ENCODE peak calls at places on chromosomes 13 and 19, in seven cellular contexts. A is A549, M is RWPE1, Z is PC-3, G is heart right ventricle, U is WTC11, P is HFFc6. S is an unnamed sample.

GRCh38 chr13:75318138-75318833 is 163.7 kb downstream of the TBC1D4 start:
- DNase-seq in A (no peak), M (no peak), Z (no peak), G (no peak), U (no peak), P (no peak), S (no peak)

GRCh38 chr13:107993239-107993948 is 221.9 kb downstream of the LIG4 start:
- DNase-seq in A (no peak), M (no peak), Z (peak), G (no peak), U (no peak), P (no peak), S (no peak)

GRCh38 chr13:60869941-60870613 is 473.1 kb downstream of the TDRD3 start:
- DNase-seq in A (no peak), M (no peak), Z (no peak), G (peak), U (no peak), P (no peak), S (no peak)

GRCh38 chr13:45082964-45083363 is 37.3 kb upstream of the GTF2F2 start:
- DNase-seq in A (no peak), M (peak), Z (peak), G (no peak), U (no peak), P (peak), S (peak)

GRCh38 chr19:14979136-14979497 is 547 bp downstream of the SLC1A6 start:
- DNase-seq in A (no peak), M (no peak), Z (no peak), G (no peak), U (peak), P (no peak), S (no peak)

GRCh38 chr19:23777216-23777615 is 18.5 kb upstream of the ZNF681 start:
- DNase-seq in A (no peak), M (no peak), Z (no peak), G (no peak), U (no peak), P (no peak), S (no peak)

GRCh38 chr13:94784066-94784465 is 71.7 kb upstream of the SOX21 start:
- DNase-seq in A (no peak), M (no peak), Z (no peak), G (no peak), U (no peak), P (peak), S (no peak)

GRCh38 chr13:95233026-95233635 is 68.1 kb downstream of the ABCC4 start:
- DNase-seq in A (no peak), M (no peak), Z (no peak), G (no peak), U (no peak), P (no peak), S (no peak)

GRCh38 chr19:35847911-35848310 is 4.4 kb downstream of the NPHS1 start:
- DNase-seq in A (no peak), M (no peak), Z (no peak), G (no peak), U (no peak), P (no peak), S (no peak)

GRCh38 chr13:27794921-27795717 is 2.8 kb downstream of the GSX1 start:
- DNase-seq in A (no peak), M (no peak), Z (no peak), G (no peak), U (peak), P (no peak), S (no peak)

GRCh38 chr13:23993439-23993980 is 96.2 kb upstream of the C1QTNF9B start:
- DNase-seq in A (no peak), M (no peak), Z (no peak), G (no peak), U (no peak), P (no peak), S (no peak)

GRCh38 chr19:7506385-7507328 is 9.2 kb upstream of the ZNF358 start:
- DNase-seq in A (peak), M (peak), Z (peak), G (peak), U (peak), P (peak), S (peak)

GRCh38 chr13:27338816-27339215 is 68.2 kb downstream of the RASL11A start:
- DNase-seq in A (no peak), M (no peak), Z (no peak), G (no peak), U (peak), P (no peak), S (no peak)

GRCh38 chr19:17391371-17392151 is 2.4 kb downstream of the CCDC194 start:
- DNase-seq in A (peak), M (no peak), Z (no peak), G (no peak), U (peak), P (no peak), S (no peak)

GRCh38 chr19:1213391-1214286 is 8.1 kb downstream of the STK11 start:
- DNase-seq in A (no peak), M (peak), Z (no peak), G (peak), U (no peak), P (peak), S (peak)

GRCh38 chr19:29662604-29663404 is 2.5 kb upstream of the PLEKHF1 start:
- DNase-seq in A (no peak), M (peak), Z (peak), G (peak), U (no peak), P (peak), S (peak)

GRCh38 chr13:60655268-60655667 is 258.2 kb downstream of the TDRD3 start:
- DNase-seq in A (no peak), M (no peak), Z (no peak), G (no peak), U (no peak), P (peak), S (no peak)

GRCh38 chr19:7670150-7670784 is 1.4 kb downstream of the RETN start:
- DNase-seq in A (no peak), M (no peak), Z (no peak), G (no peak), U (peak), P (no peak), S (no peak)

GRCh38 chr19:9250630-9251029 is at the start of gene OR7E24:
- DNase-seq in A (no peak), M (no peak), Z (no peak), G (no peak), U (no peak), P (no peak), S (no peak)

GRCh38 chr13:111325941-111326620 is 5.6 kb downstream of the TEX29 start:
- DNase-seq in A (no peak), M (no peak), Z (no peak), G (no peak), U (no peak), P (no peak), S (no peak)

GRCh38 chr13:26679411-26679810 is 81.2 kb downstream of the GPR12 start:
- DNase-seq in A (no peak), M (no peak), Z (peak), G (no peak), U (no peak), P (peak), S (no peak)

GRCh38 chr13:49877629-49878218 is 58.4 kb downstream of the SPRYD7 start:
- DNase-seq in A (no peak), M (no peak), Z (peak), G (no peak), U (no peak), P (peak), S (peak)

GRCh38 chr13:28622286-28622685 is 36.6 kb upstream of the POMP start:
- DNase-seq in A (no peak), M (no peak), Z (no peak), G (peak), U (no peak), P (no peak), S (no peak)

GRCh38 chr13:20901668-20902437 is 693 bp downstream of the XPO4 start:
- DNase-seq in A (peak), M (peak), Z (peak), G (peak), U (peak), P (peak), S (peak)

GRCh38 chr13:74107598-74107997 is 26.6 kb downstream of the KLF12 start:
- DNase-seq in A (no peak), M (no peak), Z (no peak), G (no peak), U (no peak), P (no peak), S (no peak)

GRCh38 chr19:38473201-38473600 is 39.7 kb downstream of the RYR1 start:
- DNase-seq in A (no peak), M (no peak), Z (no peak), G (no peak), U (no peak), P (no peak), S (no peak)

GRCh38 chr13:112158961-112159360 is 92.0 kb downstream of the SOX1 start:
- DNase-seq in A (no peak), M (no peak), Z (no peak), G (no peak), U (no peak), P (no peak), S (no peak)

GRCh38 chr19:658916-659839 is 3.8 kb downstream of the RNF126 start:
- DNase-seq in A (no peak), M (peak), Z (no peak), G (peak), U (no peak), P (no peak), S (no peak)

GRCh38 chr13:75135325-75135825 is 346.6 kb downstream of the TBC1D4 start:
- DNase-seq in A (no peak), M (peak), Z (peak), G (no peak), U (no peak), P (peak), S (peak)

GRCh38 chr19:19074172-19074905 is 10.5 kb downstream of the SLC25A42 start:
- DNase-seq in A (no peak), M (no peak), Z (no peak), G (no peak), U (no peak), P (no peak), S (no peak)

GRCh38 chr13:36870050-36870692 is 49.9 kb downstream of the SMAD9 start:
- DNase-seq in A (no peak), M (no peak), Z (peak), G (no peak), U (no peak), P (no peak), S (no peak)

GRCh38 chr13:80086304-80086721 is 254.6 kb downstream of the SPRY2 start:
- DNase-seq in A (no peak), M (peak), Z (peak), G (no peak), U (no peak), P (no peak), S (peak)

GRCh38 chr13:35554972-35555623 is 78.6 kb upstream of the MAB21L1 start:
- DNase-seq in A (no peak), M (no peak), Z (peak), G (no peak), U (no peak), P (no peak), S (no peak)

GRCh38 chr13:19984430-19985218 is 26.1 kb downstream of the ZMYM2 start:
- DNase-seq in A (peak), M (peak), Z (peak), G (no peak), U (no peak), P (peak), S (peak)

GRCh38 chr19:55080915-55081772 is 5.5 kb downstream of the EPS8L1 start:
- DNase-seq in A (peak), M (peak), Z (no peak), G (peak), U (peak), P (no peak), S (no peak)

GRCh38 chr19:45884682-45885555 is 1.0 kb downstream of the IRF2BP1 start:
- DNase-seq in A (no peak), M (no peak), Z (no peak), G (peak), U (peak), P (no peak), S (no peak)

GRCh38 chr13:29457299-29457698 is 138.2 kb downstream of the SLC7A1 start:
- DNase-seq in A (no peak), M (peak), Z (peak), G (no peak), U (no peak), P (peak), S (peak)

GRCh38 chr19:743168-743687 is 7.7 kb upstream of the MISP start:
- DNase-seq in A (no peak), M (no peak), Z (no peak), G (no peak), U (peak), P (no peak), S (no peak)

GRCh38 chr19:50204811-50205675 is 1.6 kb downstream of the MYH14 start:
- DNase-seq in A (no peak), M (peak), Z (peak), G (peak), U (peak), P (no peak), S (no peak)

GRCh38 chr13:66353664-66354063 is 876.5 kb downstream of the PCDH9 start:
- DNase-seq in A (no peak), M (no peak), Z (peak), G (no peak), U (no peak), P (no peak), S (peak)
- TF ChIP-seq CTCF in A (no peak), M (no peak), Z (no peak), G (no peak), U (no peak), P (no peak), S (no peak)

DNA sequence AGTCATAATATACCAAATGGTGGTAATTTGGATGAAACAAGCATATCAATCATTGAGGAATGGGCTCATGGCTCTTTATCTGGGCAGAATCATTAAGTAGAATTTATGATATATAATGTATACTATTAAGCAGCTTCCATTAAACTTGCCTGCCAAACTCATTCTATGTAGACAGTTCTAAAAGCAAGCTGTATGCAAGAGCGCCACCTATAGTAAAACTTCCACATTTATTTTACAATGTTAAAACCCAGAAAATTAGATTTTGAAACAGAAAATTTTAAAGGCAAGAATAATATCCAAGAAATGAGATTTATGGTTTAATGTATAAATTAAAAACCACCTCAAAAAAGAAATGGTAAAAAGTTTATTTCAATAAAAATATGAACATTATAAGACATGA is 161.5 kb downstream of the MZT1 start:
- DNase-seq in A (no peak), M (peak), Z (peak), G (no peak), U (no peak), P (peak), S (peak)
- TF ChIP-seq CTCF in A (peak), M (peak), Z (peak), G (peak), U (peak), P (peak), S (peak)

DNA sequence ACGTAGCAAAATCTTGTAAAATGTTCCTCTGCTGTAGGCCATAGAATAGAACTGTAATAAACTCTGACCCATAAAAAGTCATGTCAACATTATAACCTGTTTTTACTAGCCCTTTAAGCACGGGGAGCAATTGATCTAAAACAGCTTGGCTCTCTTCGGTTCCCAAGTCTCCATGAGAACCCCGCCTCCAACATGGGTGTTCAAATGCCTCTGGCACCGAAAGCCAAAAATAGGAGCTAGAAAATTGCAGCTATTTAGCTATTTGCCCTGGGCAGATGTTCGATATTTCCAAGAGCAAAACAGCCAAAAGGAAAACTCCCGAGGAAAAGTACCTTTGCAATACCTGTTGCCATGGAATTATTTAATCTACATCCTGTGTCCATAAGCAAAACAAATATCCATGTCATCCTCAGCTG is 563.1 kb downstream of the EFNB2 start:
- DNase-seq in A (no peak), M (no peak), Z (peak), G (no peak), U (no peak), P (no peak), S (no peak)
- TF ChIP-seq CTCF in A (no peak), M (no peak), Z (no peak), G (no peak), U (no peak), P (no peak), S (no peak)

GRCh38 chr19:58326501-58326913 is 287 bp upstream of the ZSCAN22 start:
- DNase-seq in A (no peak), M (no peak), Z (no peak), G (no peak), U (no peak), P (no peak), S (no peak)

GRCh38 chr19:58325623-58326022 is 1.2 kb upstream of the ZSCAN22 start:
- DNase-seq in A (no peak), M (no peak), Z (peak), G (no peak), U (no peak), P (no peak), S (no peak)

GRCh38 chr19:58330458-58330857 is 3.7 kb downstream of the ZSCAN22 start:
- DNase-seq in A (peak), M (peak), Z (peak), G (no peak), U (no peak), P (peak), S (peak)

GRCh38 chr19:58326914-58327726 is at the start of gene ZSCAN22:
- DNase-seq in A (peak), M (peak), Z (peak), G (peak), U (peak), P (peak), S (peak)

GRCh38 chr19:58328999-58329398 is 2.2 kb downstream of the ZSCAN22 start:
- DNase-seq in A (no peak), M (no peak), Z (peak), G (no peak), U (peak), P (no peak), S (no peak)
- TF ChIP-seq CTCF in A (no peak), M (no peak), Z (peak), G (peak), U (no peak), P (no peak), S (peak)

GRCh38 chr19:49067554-49067953 is 2.9 kb upstream of the NTF4 start:
- DNase-seq in A (no peak), M (no peak), Z (no peak), G (no peak), U (no peak), P (no peak), S (no peak)
- TF ChIP-seq CTCF in A (no peak), M (no peak), Z (no peak), G (no peak), U (no peak), P (no peak), S (no peak)

DNA sequence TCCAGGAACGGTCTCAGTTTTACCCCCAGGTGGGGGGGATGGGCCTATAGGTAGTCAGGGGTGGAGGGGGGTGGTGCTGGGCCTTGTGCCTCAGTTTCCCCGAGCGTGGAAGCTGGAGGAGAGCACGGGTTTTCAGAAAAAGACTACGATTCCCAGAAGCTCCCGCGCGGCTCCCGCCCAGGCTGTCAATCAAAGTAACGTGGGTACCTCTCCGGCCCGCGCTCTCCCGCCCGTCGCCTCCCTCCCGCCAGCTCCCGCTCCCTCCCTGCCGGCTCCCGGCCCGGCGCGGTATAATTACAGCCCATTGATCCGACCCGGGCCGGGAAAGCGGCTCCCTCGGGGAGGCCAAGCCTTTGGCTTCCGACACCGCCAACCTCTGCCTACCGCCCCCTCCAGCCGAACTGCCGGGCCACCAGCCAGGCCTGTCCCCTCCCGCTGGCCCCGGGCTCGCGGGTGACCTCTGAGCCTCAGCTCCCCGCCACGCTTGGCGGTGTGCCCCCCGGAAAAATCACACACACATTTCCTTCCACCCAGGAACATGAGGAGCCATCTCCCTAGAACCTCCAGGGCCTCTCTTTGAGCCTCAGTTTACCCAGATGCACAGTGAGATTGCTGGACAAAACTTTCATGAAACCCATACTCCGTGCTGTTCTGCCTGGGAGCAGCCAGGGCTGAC is 7.2 kb upstream of the TLE2 start:
- DNase-seq in A (peak), M (peak), Z (peak), G (peak), U (peak), P (peak), S (peak)
- TF ChIP-seq CTCF in A (no peak), M (no peak), Z (no peak), G (no peak), U (no peak), P (no peak), S (no peak)

GRCh38 chr19:27775395-27775794 is 1437.6 kb downstream of the UQCRFS1 start:
- DNase-seq in A (no peak), M (no peak), Z (no peak), G (no peak), U (no peak), P (no peak), S (no peak)
- TF ChIP-seq CTCF in A (no peak), M (no peak), Z (no peak), G (no peak), U (no peak), P (no peak), S (peak)

GRCh38 chr13:99029576-99029975 is 51.7 kb upstream of the DOCK9 start:
- DNase-seq in A (no peak), M (no peak), Z (no peak), G (no peak), U (no peak), P (no peak), S (no peak)

GRCh38 chr13:99031725-99032298 is 53.9 kb upstream of the DOCK9 start:
- DNase-seq in A (no peak), M (peak), Z (peak), G (no peak), U (no peak), P (no peak), S (peak)

GRCh38 chr13:99027260-99027659 is 49.4 kb upstream of the DOCK9 start:
- DNase-seq in A (no peak), M (no peak), Z (no peak), G (no peak), U (no peak), P (no peak), S (no peak)

GRCh38 chr13:99027661-99028425 is 50.0 kb upstream of the DOCK9 start:
- DNase-seq in A (no peak), M (no peak), Z (no peak), G (no peak), U (no peak), P (no peak), S (no peak)

DNA sequence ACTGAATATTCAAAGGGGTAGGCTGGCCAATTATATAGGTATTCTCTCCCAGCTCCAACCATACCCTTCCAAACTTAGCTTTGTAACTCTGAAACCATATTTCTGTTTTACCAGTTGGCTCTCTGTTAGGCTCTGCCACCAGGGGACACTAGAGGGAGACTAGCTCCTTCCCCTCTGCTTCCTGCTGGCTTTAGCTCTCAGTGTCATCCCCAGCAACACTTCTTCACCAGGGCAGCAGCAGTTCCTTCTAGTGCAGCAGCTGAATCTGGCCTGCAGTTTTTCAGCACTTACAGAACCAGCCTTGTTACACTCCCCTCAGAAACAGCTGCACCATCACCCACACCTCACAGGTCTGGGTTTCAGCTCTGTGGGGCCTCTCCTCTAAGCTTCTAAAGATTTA is 51.0 kb upstream of the DOCK9 start:
- DNase-seq in A (no peak), M (no peak), Z (no peak), G (no peak), U (peak), P (no peak), S (no peak)
- TF ChIP-seq CTCF in A (no peak), M (no peak), Z (peak), G (peak), U (peak), P (peak), S (no peak)

GRCh38 chr19:40270362-40271089 is 14.6 kb downstream of the AKT2 start:
- DNase-seq in A (no peak), M (no peak), Z (no peak), G (no peak), U (peak), P (no peak), S (no peak)
- TF ChIP-seq CTCF in A (no peak), M (no peak), Z (no peak), G (no peak), U (no peak), P (no peak), S (no peak)

S was measured in MCF 10A.